ENCODE peak calls at places on chromosomes 16 and 17, in six cellular contexts. P, W, B, J, G and T are unnamed samples.

GRCh38 chr17:6544770-6545169 is 11.6 kb downstream of the PITPNM3 start:
- DNase-seq in G (no peak), P (no peak), W (no peak), B (no peak), J (peak), T (no peak)

GRCh38 chr16:49799172-49799571 is 56.7 kb downstream of the ZNF423 start:
- DNase-seq in J (peak), W (no peak), B (no peak), G (no peak), P (no peak), T (no peak)

GRCh38 chr16:89407925-89408300 is 82.4 kb downstream of the ANKRD11 start:
- DNase-seq in J (no peak), B (peak), W (no peak), P (no peak), G (no peak), T (no peak)

GRCh38 chr16:81275064-81275532 is 36.6 kb downstream of the BCO1 start:
- DNase-seq in B (no peak), G (no peak), W (no peak), J (no peak), P (no peak), T (no peak)

GRCh38 chr17:29802256-29802655 is 127.8 kb downstream of the SSH2 start:
- DNase-seq in W (no peak), P (no peak), J (no peak), B (no peak), G (no peak), T (no peak)

GRCh38 chr16:11393861-11394592 is 48.8 kb downstream of the RMI2 start:
- DNase-seq in W (no peak), J (no peak), P (no peak), G (no peak), B (no peak), T (no peak)

GRCh38 chr16:72469932-72470331 is 298.0 kb upstream of the PMFBP1 start:
- DNase-seq in W (no peak), G (no peak), B (no peak), P (no peak), J (no peak), T (no peak)

GRCh38 chr16:12390644-12391043 is 413.0 kb downstream of the CPPED1 start:
- DNase-seq in B (no peak), P (no peak), W (no peak), J (no peak), G (no peak), T (no peak)

GRCh38 chr17:42281571-42282096 is 5.4 kb upstream of the STAT5B start:
- DNase-seq in W (peak), G (no peak), P (no peak), B (no peak), J (no peak), T (no peak)

GRCh38 chr17:17235212-17236174 is 1.5 kb downstream of the FLCN start:
- DNase-seq in B (peak), P (no peak), G (no peak), J (no peak), W (no peak), T (no peak)

GRCh38 chr17:27469256-27469655 is 13.0 kb downstream of the KSR1 start:
- DNase-seq in G (no peak), J (no peak), P (no peak), W (no peak), B (no peak), T (no peak)

GRCh38 chr17:7137182-7137943 is 22.7 kb upstream of the ASGR2 start:
- DNase-seq in G (no peak), J (no peak), P (no peak), B (no peak), W (no peak), T (no peak)

GRCh38 chr16:2757344-2757743 is 4.9 kb downstream of the SRRM2 start:
- DNase-seq in J (no peak), G (no peak), B (no peak), P (no peak), W (no peak), T (no peak)

GRCh38 chr16:89209522-89210044 is 7.9 kb upstream of the ZNF778 start:
- DNase-seq in P (no peak), W (no peak), B (no peak), G (no peak), J (no peak), T (no peak)

GRCh38 chr17:37493249-37494027 is 3.7 kb downstream of the DUSP14 start:
- DNase-seq in G (no peak), W (no peak), B (no peak), P (no peak), J (no peak), T (no peak)

GRCh38 chr17:45942284-45942683 is 47.9 kb downstream of the MAPT start:
- DNase-seq in G (no peak), P (no peak), W (peak), J (peak), B (no peak), T (peak)

GRCh38 chr17:77373298-77374169 is 232.8 kb downstream of the SEC14L1 start:
- DNase-seq in B (no peak), P (no peak), G (no peak), J (peak), W (no peak), T (no peak)

GRCh38 chr16:64403352-64403751 is 718.5 kb downstream of the CDH11 start:
- DNase-seq in J (no peak), G (no peak), P (no peak), B (no peak), W (no peak), T (no peak)

GRCh38 chr17:34706029-34706428 is 126.6 kb downstream of the TMEM132E start:
- DNase-seq in P (no peak), J (peak), W (no peak), G (peak), B (no peak), T (no peak)

GRCh38 chr17:19867654-19868395 is at the start of gene ULK2:
- DNase-seq in G (no peak), W (peak), P (no peak), B (peak), J (peak), T (no peak)

GRCh38 chr16:3681206-3681605 is 26.7 kb downstream of the DNASE1 start:
- DNase-seq in W (no peak), P (no peak), G (no peak), B (no peak), J (no peak), T (no peak)

GRCh38 chr17:7001562-7001961 is 5.7 kb downstream of the ALOX12 start:
- DNase-seq in J (peak), G (no peak), P (no peak), W (no peak), B (peak), T (no peak)

GRCh38 chr16:69406780-69407331 is 17.6 kb upstream of the CYB5B start:
- DNase-seq in B (no peak), W (no peak), J (peak), G (peak), P (no peak), T (no peak)

GRCh38 chr17:30952645-30953393 is 18.0 kb upstream of the RNF135 start:
- DNase-seq in G (no peak), J (no peak), P (no peak), W (no peak), B (no peak), T (no peak)

DNA sequence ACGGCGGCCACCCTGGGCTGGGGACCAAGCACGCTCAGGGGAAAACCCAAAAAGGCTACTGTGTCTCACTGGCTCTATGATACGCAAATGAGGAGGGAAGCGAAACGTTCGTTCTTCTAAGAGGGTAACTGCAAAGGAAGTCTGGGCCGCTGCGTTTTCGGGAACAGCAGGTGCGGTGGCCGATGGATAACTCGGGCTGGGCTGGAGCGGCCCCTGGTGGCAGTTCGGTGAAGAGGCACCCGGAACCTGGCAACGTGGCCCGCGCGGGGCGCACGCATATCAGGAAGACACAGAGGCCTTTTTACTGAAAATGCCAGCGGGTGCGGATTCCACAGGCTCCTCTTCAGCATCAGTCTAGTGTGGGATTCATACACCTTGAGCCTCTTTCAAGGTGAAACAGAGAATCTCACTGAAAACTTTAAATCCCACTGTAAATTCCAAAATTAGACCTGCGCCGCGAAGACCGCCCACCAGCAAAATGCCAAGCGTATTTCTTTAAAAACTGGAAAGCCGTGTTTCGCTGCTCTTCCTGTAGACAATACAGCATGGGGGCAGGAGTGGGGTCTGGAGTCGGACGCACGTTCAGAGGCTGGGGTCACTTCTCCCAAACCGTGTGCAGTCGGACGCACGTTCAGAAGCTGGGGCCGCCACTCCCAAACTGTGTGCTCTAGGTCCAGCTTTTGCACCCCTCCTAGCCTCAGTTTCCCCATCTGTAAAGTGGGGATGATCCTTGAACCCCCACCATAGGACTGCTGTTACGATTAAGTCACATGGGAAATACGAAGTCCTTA is 44.4 kb upstream of the METTL9 start:
- DNase-seq in P (peak), G (peak), B (peak), W (peak), J (peak), T (peak)
- TF ChIP-seq POLR2AphosphoS5 in P (no peak), G (no peak), B (no peak), W (peak), J (peak), T (no peak)

GRCh38 chr17:15928286-15928785 is 16.6 kb upstream of the ADORA2B start:
- DNase-seq in W (no peak), B (no peak), J (no peak), P (no peak), G (no peak), T (no peak)

GRCh38 chr17:15922586-15922985 is 22.3 kb upstream of the ADORA2B start:
- DNase-seq in W (no peak), B (no peak), J (no peak), G (no peak), P (no peak), T (no peak)

GRCh38 chr17:15930426-15930825 is 14.5 kb upstream of the ADORA2B start:
- DNase-seq in P (no peak), W (no peak), B (no peak), J (no peak), G (no peak), T (no peak)

GRCh38 chr17:15929941-15930340 is 15.0 kb upstream of the ADORA2B start:
- DNase-seq in J (no peak), B (no peak), G (no peak), W (no peak), P (no peak), T (no peak)

DNA sequence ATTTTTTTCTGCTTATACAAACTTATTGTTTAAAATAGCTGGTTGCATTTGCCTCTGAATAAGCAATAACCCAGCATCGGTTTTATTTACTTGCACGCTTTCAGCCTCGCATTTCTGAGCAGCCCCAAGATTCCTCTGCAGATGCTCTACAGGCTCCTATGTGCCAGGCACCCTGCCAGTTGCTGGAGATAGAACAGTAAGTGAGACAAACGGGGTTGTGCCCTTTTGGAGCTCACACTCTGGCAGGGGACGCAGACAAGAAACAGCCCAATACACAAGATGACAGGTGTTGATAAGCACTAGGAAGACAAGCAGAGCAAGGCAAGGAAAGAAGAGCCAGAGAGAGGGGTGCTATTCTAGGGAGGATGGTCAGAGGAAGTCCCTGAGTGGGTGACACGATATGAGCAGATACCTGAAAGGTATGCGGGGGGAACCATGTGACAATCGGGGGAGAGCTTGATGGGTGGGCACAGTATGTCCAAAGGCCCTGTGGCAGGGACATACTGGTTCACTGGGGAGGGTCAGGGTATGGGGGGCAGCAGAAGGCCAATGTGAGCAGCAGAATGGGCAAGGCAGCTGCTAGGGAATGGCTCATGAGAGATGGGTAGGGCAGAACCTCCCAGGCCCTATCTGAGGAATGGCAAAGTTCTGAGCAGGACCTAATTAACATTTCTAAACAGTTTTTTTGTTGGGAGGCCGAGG is 18.7 kb upstream of the ADORA2B start:
- DNase-seq in B (no peak), W (no peak), J (no peak), G (no peak), P (no peak), T (no peak)
- TF ChIP-seq POLR2AphosphoS5 in B (no peak), W (no peak), J (no peak), G (no peak), P (no peak), T (no peak)

GRCh38 chr16:47017636-47018035 is 44.2 kb upstream of the DNAJA2 start:
- DNase-seq in G (no peak), W (no peak), B (no peak), P (no peak), J (no peak), T (no peak)
- TF ChIP-seq POLR2AphosphoS5 in G (no peak), W (no peak), B (no peak), P (no peak), J (no peak), T (no peak)

GRCh38 chr17:47873200-47874090 is 22.5 kb upstream of the SP6 start:
- DNase-seq in J (peak), W (no peak), G (no peak), P (no peak), B (no peak), T (no peak)
- TF ChIP-seq POLR2AphosphoS5 in J (no peak), W (no peak), G (no peak), P (no peak), B (no peak), T (no peak)

GRCh38 chr17:74017461-74017860 is 186.0 kb upstream of the RPL38 start:
- DNase-seq in W (no peak), B (no peak), J (no peak), P (no peak), G (no peak), T (no peak)

GRCh38 chr17:74016504-74016903 is 187.0 kb upstream of the RPL38 start:
- DNase-seq in W (no peak), G (no peak), B (no peak), J (no peak), P (no peak), T (no peak)

GRCh38 chr17:74020522-74020921 is 183.0 kb upstream of the RPL38 start:
- DNase-seq in P (no peak), B (no peak), W (no peak), G (no peak), J (no peak), T (no peak)

GRCh38 chr17:74019860-74020259 is 183.6 kb upstream of the RPL38 start:
- DNase-seq in W (no peak), B (no peak), P (no peak), G (no peak), J (no peak), T (no peak)

DNA sequence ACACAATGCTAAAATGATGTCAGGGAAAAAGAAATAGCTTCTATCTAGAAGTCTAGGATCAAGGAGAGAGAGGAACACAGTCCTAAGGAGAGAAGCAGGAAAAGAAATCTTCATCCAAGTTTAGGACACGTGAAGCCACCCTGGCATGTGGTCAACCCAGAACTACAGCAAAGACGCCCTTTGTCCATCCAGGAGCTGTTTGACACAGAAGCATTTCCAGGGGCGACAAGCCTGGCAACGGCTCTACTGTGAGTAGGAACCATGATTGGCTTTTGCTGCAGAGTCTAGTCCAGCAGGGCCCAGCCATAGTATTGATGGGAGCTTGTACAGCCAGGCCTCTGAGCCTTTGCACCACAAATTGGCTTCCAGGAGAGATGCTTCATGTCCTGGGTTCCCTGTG is 185.4 kb upstream of the RPL38 start:
- DNase-seq in J (no peak), P (no peak), G (no peak), W (peak), B (no peak), T (no peak)
- TF ChIP-seq POLR2AphosphoS5 in J (no peak), P (no peak), G (no peak), W (no peak), B (no peak), T (no peak)